ENCODE peak calls at places on chromosomes 16 and 17, in four cellular contexts. Q, W, P and H are unnamed samples.

GRCh38 chr16:80263181-80263823 is 277.5 kb upstream of the DYNLRB2 start:
- DNase-seq in Q (no peak), W (no peak), P (no peak), H (no peak)

GRCh38 chr17:82283208-82283749 is 9.8 kb upstream of the CSNK1D start:
- DNase-seq in Q (no peak), W (peak; percentile 67), P (no peak), H (no peak)

GRCh38 chr17:47914296-47914948 is 18.4 kb downstream of the SP2 start:
- DNase-seq in Q (no peak), W (no peak), P (no peak), H (no peak)

GRCh38 chr17:53058031-53058430 is 764.7 kb upstream of the KIF2B start:
- DNase-seq in Q (no peak), W (no peak), P (no peak), H (no peak)

GRCh38 chr16:22370038-22370541 is 4.3 kb downstream of the CDR2 start:
- DNase-seq in Q (no peak), W (no peak), P (no peak), H (no peak)

GRCh38 chr16:77871932-77872331 is 83.6 kb downstream of the VAT1L start:
- DNase-seq in Q (no peak), W (no peak), P (no peak), H (no peak)

GRCh38 chr17:81508639-81509047 is 4.0 kb downstream of the ACTG1 start:
- DNase-seq in Q (no peak), W (no peak), P (no peak), H (no peak)

GRCh38 chr17:74051348-74051747 is 152.1 kb upstream of the RPL38 start:
- DNase-seq in Q (no peak), W (no peak), P (no peak), H (no peak)

GRCh38 chr16:14405611-14406537 is 224.2 kb downstream of the PARN start:
- DNase-seq in Q (no peak), W (no peak), P (no peak), H (no peak)

GRCh38 chr16:24635900-24636610 is 93.4 kb upstream of the TNRC6A start:
- DNase-seq in Q (no peak), W (no peak), P (no peak), H (no peak)

GRCh38 chr16:50674831-50675230 is 6.3 kb downstream of the SNX20 start:
- DNase-seq in Q (no peak), W (no peak), P (no peak), H (no peak)

GRCh38 chr17:3912827-3913226 is 3.4 kb downstream of the P2RX1 start:
- DNase-seq in Q (no peak), W (no peak), P (no peak), H (no peak)

GRCh38 chr17:36503456-36504155 is 17.1 kb downstream of the ZNHIT3 start:
- DNase-seq in Q (no peak), W (no peak), P (no peak), H (no peak)

GRCh38 chr16:10683160-10683559 is 11.6 kb downstream of the TEKT5 start:
- DNase-seq in Q (no peak), W (no peak), P (no peak), H (no peak)

GRCh38 chr16:1054660-1055556 is 17.6 kb upstream of the SSTR5 start:
- DNase-seq in Q (no peak), W (no peak), P (no peak), H (no peak)

GRCh38 chr17:21191698-21192097 is 22.3 kb downstream of the TMEM11 start:
- DNase-seq in Q (no peak), W (no peak), P (no peak), H (no peak)

GRCh38 chr16:85479972-85480726 is 133.0 kb upstream of the GSE1 start:
- DNase-seq in Q (no peak), W (peak; percentile 43), P (no peak), H (no peak)

GRCh38 chr16:85912271-85912974 is 13.5 kb downstream of the IRF8 start:
- DNase-seq in Q (no peak), W (no peak), P (no peak), H (no peak)

GRCh38 chr17:46136820-46137219 is 56.4 kb downstream of the KANSL1 start:
- DNase-seq in Q (no peak), W (no peak), P (no peak), H (no peak)

GRCh38 chr16:86322283-86322682 is 188.0 kb upstream of the FOXF1 start:
- DNase-seq in Q (no peak), W (no peak), P (no peak), H (no peak)

GRCh38 chr17:6066183-6066948 is 3.8 kb upstream of the WSCD1 start:
- DNase-seq in Q (no peak), W (no peak), P (no peak), H (no peak)

GRCh38 chr16:75070055-75070841 is 46.3 kb downstream of the LDHD start:
- DNase-seq in Q (no peak), W (no peak), P (no peak), H (no peak)

GRCh38 chr17:3448059-3448630 is 14.5 kb upstream of the OR1E2 start:
- DNase-seq in Q (no peak), W (no peak), P (no peak), H (no peak)

GRCh38 chr16:15950167-15950854 is 895 bp downstream of the ABCC1 start:
- DNase-seq in Q (no peak), W (peak; percentile 65), P (no peak), H (no peak)

GRCh38 chr17:56765449-56765848 is 68.3 kb downstream of the C17orf67 start:
- DNase-seq in Q (no peak), W (no peak), P (no peak), H (no peak)

GRCh38 chr17:60354223-60354622 is 37.7 kb downstream of the USP32 start:
- DNase-seq in Q (no peak), W (no peak), P (no peak), H (no peak)

GRCh38 chr16:73853968-73854367 is 442.6 kb upstream of the PSMD7 start:
- DNase-seq in Q (no peak), W (no peak), P (no peak), H (no peak)

GRCh38 chr16:81537721-81538561 is 93.3 kb downstream of the CMIP start:
- DNase-seq in Q (no peak), W (no peak), P (no peak), H (no peak)

GRCh38 chr16:81366316-81366932 is 51.7 kb downstream of the GAN start:
- DNase-seq in Q (no peak), W (no peak), P (no peak), H (no peak)

GRCh38 chr17:17808706-17809432 is 27.9 kb downstream of the SREBF1 start:
- DNase-seq in Q (no peak), W (peak; percentile 83), P (no peak), H (no peak)

GRCh38 chr16:54077412-54077821 is 209.2 kb downstream of the IRX3 start:
- DNase-seq in Q (no peak), W (no peak), P (no peak), H (peak; percentile 25)

GRCh38 chr16:54657058-54657708 is 273.5 kb upstream of the IRX5 start:
- DNase-seq in Q (no peak), W (no peak), P (no peak), H (no peak)

GRCh38 chr17:63249256-63250006 is 196.7 kb downstream of the CYB561 start:
- DNase-seq in Q (no peak), W (no peak), P (no peak), H (no peak)

GRCh38 chr17:44587339-44587738 is 30.1 kb downstream of the FZD2 start:
- DNase-seq in Q (no peak), W (no peak), P (no peak), H (no peak)

GRCh38 chr17:1627219-1627986 is 1.2 kb downstream of the SLC43A2 start:
- DNase-seq in Q (no peak), W (no peak), P (no peak), H (peak; percentile 69)

GRCh38 chr17:17350491-17351355 is 47.5 kb downstream of the NT5M start:
- DNase-seq in Q (no peak), W (no peak), P (no peak), H (no peak)

GRCh38 chr17:51015145-51015558 is 105.5 kb downstream of the SPAG9 start:
- DNase-seq in Q (no peak), W (no peak), P (no peak), H (no peak)

GRCh38 chr17:29376667-29377268 is 13.4 kb upstream of the TAOK1 start:
- DNase-seq in Q (no peak), W (no peak), P (no peak), H (no peak)